ENCODE peak calls at places on chromosomes 6 and 20, in four cellular contexts. R, C, X and B are unnamed samples.

GRCh38 chr6:125104425-125104824 is 49.1 kb upstream of the TPD52L1 start:
- DNase-seq in R (peak; percentile 26), C (no peak), X (no peak), B (no peak)

GRCh38 chr6:108175592-108176279 is 9.9 kb downstream of the NR2E1 start:
- DNase-seq in R (no peak), C (no peak), X (no peak), B (no peak)

GRCh38 chr6:137890983-137891537 is 24.0 kb downstream of the TNFAIP3 start:
- DNase-seq in R (no peak), C (no peak), X (no peak), B (no peak)

GRCh38 chr6:22451960-22452359 is 117.4 kb upstream of the HDGFL1 start:
- DNase-seq in R (no peak), C (no peak), X (no peak), B (no peak)

GRCh38 chr6:112337209-112337638 is 9.9 kb upstream of the RFPL4B start:
- DNase-seq in R (peak; percentile 81), C (no peak), X (no peak), B (no peak)

GRCh38 chr6:130324657-130325056 is 41.2 kb upstream of the TMEM200A start:
- DNase-seq in R (no peak), C (no peak), X (no peak), B (no peak)

GRCh38 chr20:60486345-60486744 is 528.1 kb downstream of the CDH26 start:
- DNase-seq in R (no peak), C (no peak), X (no peak), B (no peak)

GRCh38 chr20:38610521-38610920 is 8.9 kb downstream of the ARHGAP40 start:
- DNase-seq in R (no peak), C (no peak), X (no peak), B (no peak)

GRCh38 chr6:26064619-26065257 is 22.5 kb upstream of the HFE start:
- DNase-seq in R (peak; percentile 54), C (peak; percentile 61), X (peak; percentile 41), B (peak; percentile 17)

GRCh38 chr6:22353036-22353560 is 56.3 kb upstream of the PRL start:
- DNase-seq in R (no peak), C (no peak), X (no peak), B (no peak)

GRCh38 chr6:30556714-30556963 is 350 bp upstream of the GNL1 start:
- DNase-seq in R (peak; percentile 90), C (peak; percentile 94), X (peak; percentile 93), B (peak; percentile 88)

GRCh38 chr6:128483472-128484135 is 36.8 kb downstream of the PTPRK start:
- DNase-seq in R (no peak), C (no peak), X (no peak), B (no peak)

GRCh38 chr20:47274449-47275108 is 81.9 kb downstream of the ZMYND8 start:
- DNase-seq in R (no peak), C (no peak), X (no peak), B (no peak)

GRCh38 chr20:25277051-25277801 is 29.3 kb downstream of the PYGB start:
- DNase-seq in R (no peak), C (no peak), X (no peak), B (no peak)

GRCh38 chr20:32190608-32191415 is 16.7 kb downstream of the PLAGL2 start:
- DNase-seq in R (no peak), C (no peak), X (no peak), B (no peak)

GRCh38 chr6:160102956-160103824 is 18.4 kb upstream of the SLC22A1 start:
- DNase-seq in R (peak; percentile 22), C (peak; percentile 5), X (no peak), B (no peak)

GRCh38 chr6:31270788-31271640 is 878 bp downstream of the HLA-C start:
- DNase-seq in R (peak; percentile 48), C (peak; percentile 70), X (peak; percentile 33), B (peak; percentile 71)

GRCh38 chr6:33779895-33780294 is 9.0 kb downstream of the LEMD2 start:
- DNase-seq in R (no peak), C (no peak), X (no peak), B (no peak)
- H3K27ac ChIP-seq in R (no peak overlapping the region), C (no peak overlapping the region), X (no peak overlapping the region), B (no peak overlapping the region)

GRCh38 chr20:50449789-50450492 is 60.2 kb upstream of the PTPN1 start:
- DNase-seq in R (no peak), C (no peak), X (no peak), B (no peak)
- H3K4me3 ChIP-seq in R (no peak overlapping the region), C (no peak overlapping the region), X (no peak overlapping the region), B (no peak overlapping the region)

GRCh38 chr6:2920671-2921112 is 17.6 kb upstream of the SERPINB9 start:
- DNase-seq in R (no peak), C (no peak), X (no peak), B (no peak)
- H3K9me3 ChIP-seq in R (no peaks in the 10 kb centered on the region), C (no peaks in the 10 kb centered on the region), X (no peaks in the 10 kb centered on the region), B (no peaks in the 10 kb centered on the region)

DNA sequence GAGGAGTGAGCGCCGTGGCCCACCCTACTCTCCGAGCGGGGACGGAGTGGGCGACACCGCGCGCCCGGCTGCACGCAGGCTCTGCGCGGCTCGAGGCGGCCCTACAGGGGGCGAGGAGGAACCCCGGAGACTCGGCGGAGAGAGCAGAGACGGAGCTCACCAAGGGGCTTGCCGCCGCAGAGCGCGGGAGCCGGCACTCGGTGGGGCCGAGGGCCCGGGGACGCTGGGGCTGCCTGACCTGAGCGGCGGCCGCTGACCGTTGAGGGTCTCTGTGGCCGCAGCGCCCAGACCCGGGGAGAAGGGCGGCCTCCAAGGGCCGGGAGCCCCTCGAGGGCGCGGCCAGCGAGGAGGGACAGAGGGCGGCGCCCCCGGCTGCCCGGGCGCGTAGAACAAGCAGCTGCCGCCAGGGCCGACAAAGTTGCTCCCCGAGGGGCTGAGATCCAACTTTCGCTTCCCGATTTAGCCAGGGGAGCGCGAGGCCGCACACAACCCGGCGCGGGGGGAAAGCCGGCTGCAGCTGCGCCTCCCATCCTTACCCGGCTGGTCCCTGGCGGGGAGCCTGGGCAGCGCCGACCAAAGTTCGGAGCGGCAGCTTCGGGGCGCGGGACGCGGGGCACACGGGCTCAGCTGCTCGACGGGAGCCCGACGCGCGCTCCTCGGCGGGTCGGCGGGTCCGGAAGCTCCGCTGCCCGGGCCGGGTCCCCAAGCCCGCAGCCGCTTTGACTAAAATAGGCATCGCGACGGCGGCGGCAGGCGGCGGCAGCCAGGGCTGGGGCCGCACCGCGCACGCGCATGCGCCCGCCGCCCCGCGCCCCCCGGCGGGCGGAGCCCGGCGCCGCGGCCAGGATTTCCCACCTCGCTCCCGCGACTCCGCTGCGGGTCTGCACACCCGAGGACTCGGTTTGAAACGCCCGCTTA is 43.1 kb downstream of the POPDC3 start:
- DNase-seq in R (peak; percentile 86), C (peak; percentile 6), X (no peak), B (no peak)
- H3K27ac ChIP-seq in R (peak overlapping the region; percentile 79), C (no peak overlapping the region), X (no peak overlapping the region), B (no peak overlapping the region)

GRCh38 chr20:58229198-58229802 is 847 bp upstream of the ANKRD60 start:
- DNase-seq in R (no peak), C (no peak), X (no peak), B (no peak)
- H3K4me3 ChIP-seq in R (peak overlapping the region; percentile 32), C (no peak overlapping the region), X (no peak overlapping the region), B (no peak overlapping the region)

DNA sequence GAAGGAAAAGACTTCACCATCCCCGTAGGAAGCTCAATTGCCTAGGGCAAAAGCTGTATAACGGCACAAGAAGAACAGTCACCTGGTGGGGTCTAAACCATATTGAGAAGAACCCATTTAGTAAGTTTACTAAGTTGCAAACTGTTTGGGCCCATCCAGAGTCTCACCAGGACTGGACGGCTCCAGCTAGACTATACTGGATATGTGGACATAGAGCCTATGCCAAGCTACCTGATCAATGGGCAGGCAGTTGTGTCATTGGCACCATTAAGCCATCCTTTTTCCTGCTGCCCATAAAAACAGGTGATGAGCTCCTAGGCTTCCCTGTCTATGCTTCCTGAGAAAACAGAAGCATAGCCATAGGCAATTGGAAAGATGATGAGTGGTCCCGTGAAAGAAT is 293.9 kb downstream of the RNGTT start:
- DNase-seq in R (no peak), C (no peak), X (no peak), B (no peak)
- H3K9me3 ChIP-seq in R (no peaks in the 10 kb centered on the region), C (peaks cover 14% of the 10 kb centered on the region), X (no peaks in the 10 kb centered on the region), B (no peaks in the 10 kb centered on the region)